ENCODE peak calls at places on chromosomes 7 and 10, in ten cellular contexts. T is T1000, W is tibial nerve, I is HEK293T, P is H54, H is kidney, V is EH, A is ascending aorta, J is EL, X is NCI-H1092. Q is an unnamed sample.
A peak's percentile ranks its signal among the peaks of the same experiment; 100 is the strongest.

GRCh38 chr10:49505589-49505988 is 33.3 kb downstream of the ERCC6 start:
- DNase-seq in H (no peak), I (no peak), P (no peak), V (no peak), W (no peak), T (no peak), A (no peak), X (no peak), J (no peak), Q (no peak)

GRCh38 chr10:31590023-31590800 is 271.2 kb downstream of the ZEB1 start:
- DNase-seq in A (no peak), W (no peak), T (no peak), H (no peak), X (no peak), I (no peak), J (no peak), P (no peak), V (no peak), Q (no peak)

GRCh38 chr7:141587304-141587703 is 36.1 kb downstream of the AGK start:
- DNase-seq in P (no peak), J (no peak), X (no peak), A (no peak), V (no peak), T (no peak), H (no peak), W (no peak), I (no peak), Q (no peak)

GRCh38 chr10:113326160-113327111 is 226.4 kb upstream of the HABP2 start:
- DNase-seq in X (no peak), W (peak; percentile 40), T (peak; percentile 85), A (no peak), V (peak; percentile 96), I (peak; percentile 28), H (no peak), J (peak; percentile 94), P (peak; percentile 79), Q (no peak)

GRCh38 chr10:12941966-12942365 is 59.5 kb downstream of the CCDC3 start:
- DNase-seq in P (no peak), X (no peak), T (no peak), W (no peak), J (no peak), I (no peak), V (no peak), A (no peak), H (no peak), Q (no peak)

GRCh38 chr7:153386581-153386980 is 627.0 kb downstream of the ACTR3B start:
- DNase-seq in T (no peak), I (no peak), J (no peak), V (no peak), H (no peak), X (no peak), P (no peak), W (no peak), A (no peak), Q (no peak)

GRCh38 chr10:120365872-120366271 is 91.2 kb upstream of the PLPP4 start:
- DNase-seq in X (no peak), H (no peak), J (peak; percentile 65), P (no peak), V (peak; percentile 70), A (no peak), W (no peak), T (no peak), I (no peak), Q (no peak)

GRCh38 chr10:15542817-15543216 is 171.7 kb upstream of the FAM171A1 start:
- DNase-seq in X (no peak), P (no peak), H (no peak), A (no peak), I (no peak), W (no peak), V (no peak), T (no peak), J (no peak), Q (no peak)

GRCh38 chr7:134645478-134645877 is 1.2 kb upstream of the BPGM start:
- DNase-seq in P (no peak), J (no peak), X (no peak), T (no peak), H (no peak), A (no peak), V (no peak), W (no peak), I (no peak), Q (no peak)

GRCh38 chr10:97327348-97328294 is 6.9 kb downstream of the FRAT2 start:
- DNase-seq in X (no peak), T (no peak), V (no peak), I (no peak), A (no peak), J (no peak), W (no peak), H (peak; percentile 4), P (no peak), Q (no peak)

GRCh38 chr7:816751-817671 is 15.3 kb upstream of the SUN1 start:
- DNase-seq in P (no peak), V (peak; percentile 35), X (peak; percentile 33), A (no peak), J (peak; percentile 36), I (peak; percentile 35), H (peak; percentile 81), W (no peak), T (peak; percentile 7), Q (peak; percentile 55)

GRCh38 chr7:130371059-130371458 is 9.2 kb upstream of the CPA1 start:
- DNase-seq in W (peak; percentile 36), I (no peak), X (no peak), V (peak; percentile 75), T (peak; percentile 14), H (peak; percentile 84), A (no peak), P (no peak), J (peak; percentile 50), Q (no peak)

GRCh38 chr7:1566687-1567081 is 3.1 kb downstream of the PSMG3 start:
- DNase-seq in W (no peak), H (peak; percentile 79), T (no peak), P (no peak), J (no peak), V (no peak), A (no peak), X (no peak), I (no peak), Q (no peak)

GRCh38 chr10:6465854-6466524 is 114.1 kb downstream of the PRKCQ start:
- DNase-seq in I (no peak), J (no peak), A (no peak), X (no peak), W (no peak), T (no peak), P (no peak), V (no peak), H (no peak), Q (no peak)

GRCh38 chr7:44064791-44065430 is 456 bp downstream of the PGAM2 start:
- DNase-seq in W (no peak), X (no peak), P (no peak), I (no peak), J (no peak), H (peak; percentile 75), V (peak; percentile 13), T (no peak), A (no peak), Q (no peak)

GRCh38 chr10:85604136-85604725 is 762.4 kb downstream of the GRID1 start:
- DNase-seq in X (no peak), P (no peak), W (no peak), V (no peak), A (no peak), T (no peak), H (no peak), J (no peak), I (no peak), Q (no peak)

GRCh38 chr7:136114966-136115762 is 138.0 kb upstream of the MTPN start:
- DNase-seq in T (no peak), H (peak; percentile 65), J (peak; percentile 48), A (no peak), P (peak; percentile 33), I (peak; percentile 79), X (peak; percentile 21), V (peak; percentile 55), W (no peak), Q (peak; percentile 82)

GRCh38 chr7:3076700-3077099 is 33.0 kb upstream of the CARD11 start:
- DNase-seq in J (no peak), I (no peak), W (no peak), P (no peak), V (no peak), X (no peak), A (no peak), H (no peak), T (no peak), Q (no peak)

GRCh38 chr7:26461508-26461907 is 169.8 kb downstream of the SNX10 start:
- DNase-seq in T (no peak), I (no peak), J (no peak), H (no peak), P (no peak), X (no peak), V (no peak), A (no peak), W (no peak), Q (no peak)

GRCh38 chr7:2017483-2017891 is 215.3 kb downstream of the MAD1L1 start:
- DNase-seq in I (no peak), X (no peak), H (peak; percentile 39), J (no peak), W (no peak), V (no peak), P (no peak), T (no peak), A (no peak), Q (no peak)

GRCh38 chr7:128210590-128211570 is 30.2 kb upstream of the LEP start:
- DNase-seq in X (peak; percentile 44), J (no peak), P (no peak), H (no peak), W (no peak), A (no peak), T (no peak), V (no peak), I (no peak), Q (no peak)

GRCh38 chr10:49116509-49117365 is 1.4 kb upstream of the VSTM4 start:
- DNase-seq in W (no peak), I (no peak), A (no peak), P (no peak), T (no peak), X (no peak), V (peak; percentile 10), H (no peak), J (no peak), Q (no peak)

GRCh38 chr7:126940723-126941307 is 311.9 kb downstream of the GRM8 start:
- DNase-seq in H (no peak), X (no peak), A (no peak), P (no peak), T (no peak), J (no peak), V (no peak), W (no peak), I (no peak), Q (no peak)

GRCh38 chr10:62354941-62355340 is 19.2 kb upstream of the ZNF365 start:
- DNase-seq in T (no peak), P (no peak), A (no peak), X (no peak), H (no peak), V (no peak), W (no peak), J (no peak), I (no peak), Q (no peak)

GRCh38 chr10:55203319-55203718 is 402.3 kb upstream of the PCDH15 start:
- DNase-seq in H (no peak), P (no peak), A (no peak), I (no peak), T (no peak), J (no peak), V (no peak), X (no peak), W (no peak), Q (no peak)

GRCh38 chr7:28442540-28443420 is 30.5 kb downstream of the CREB5 start:
- DNase-seq in A (no peak), V (no peak), X (no peak), W (no peak), T (no peak), H (no peak), I (no peak), P (no peak), J (peak; percentile 11), Q (no peak)

GRCh38 chr10:76082956-76083355 is 651.5 kb downstream of the LRMDA start:
- DNase-seq in W (no peak), A (no peak), T (no peak), I (no peak), X (no peak), J (peak; percentile 76), H (no peak), V (peak; percentile 74), P (peak; percentile 52), Q (no peak)

GRCh38 chr10:553233-553632 is 136.2 kb downstream of the DIP2C start:
- DNase-seq in W (no peak), V (no peak), J (no peak), A (no peak), I (no peak), T (no peak), H (no peak), X (no peak), P (no peak), Q (no peak)